ENCODE peak calls at places on chromosome 12, in five cellular contexts. F is WTC11, X is sigmoid colon, D is fibroblast of mammary gland, O is nephron progenitor cell. R is an unnamed sample.

GRCh38 chr12:29275834-29276233 is 105.1 kb downstream of the ERGIC2 start:
- DNase-seq in X (no peak), F (no peak), O (no peak), D (no peak), R (no peak)

GRCh38 chr12:131096681-131097181 is 143.0 kb downstream of the ADGRD1 start:
- DNase-seq in F (no peak), O (no peak), X (peak), D (no peak), R (no peak)

GRCh38 chr12:71938728-71939385 is at the start of gene TPH2:
- DNase-seq in D (peak), X (no peak), O (peak), F (peak), R (peak)

GRCh38 chr12:114032801-114033200 is 66.7 kb upstream of the RBM19 start:
- DNase-seq in F (no peak), D (no peak), X (no peak), O (no peak), R (no peak)

GRCh38 chr12:109880049-109880931 is at the start of gene GLTP:
- DNase-seq in O (peak), F (peak), X (peak), D (peak), R (peak)

GRCh38 chr12:44817687-44818086 is 58.4 kb downstream of the NELL2 start:
- DNase-seq in O (no peak), X (no peak), D (no peak), F (no peak), R (no peak)

GRCh38 chr12:91893476-91893875 is 252.2 kb downstream of the BTG1 start:
- DNase-seq in F (no peak), X (no peak), O (no peak), D (no peak), R (no peak)

GRCh38 chr12:14689144-14689543 is 7.3 kb downstream of the GUCY2C start:
- DNase-seq in O (no peak), X (no peak), D (no peak), F (no peak), R (no peak)

GRCh38 chr12:2732290-2732689 is 62.5 kb upstream of the FKBP4 start:
- DNase-seq in O (no peak), D (no peak), F (no peak), X (no peak), R (no peak)

GRCh38 chr12:24488906-24489619 is 459.8 kb downstream of the BCAT1 start:
- DNase-seq in D (no peak), O (no peak), F (no peak), X (no peak), R (no peak)

GRCh38 chr12:123984903-123985302 is 11.9 kb downstream of the ZNF664 start:
- DNase-seq in D (no peak), X (no peak), O (no peak), F (no peak), R (no peak)

GRCh38 chr12:31362115-31362758 is 36.3 kb upstream of the SINHCAF start:
- DNase-seq in X (no peak), D (no peak), O (no peak), F (peak), R (no peak)

GRCh38 chr12:19764408-19764807 is 325.1 kb downstream of the AEBP2 start:
- DNase-seq in F (no peak), D (peak), X (no peak), O (no peak), R (no peak)

GRCh38 chr12:39435531-39435930 is 7.4 kb downstream of the KIF21A start:
- DNase-seq in X (no peak), O (no peak), D (no peak), F (no peak), R (no peak)

GRCh38 chr12:89889051-89889450 is 180.4 kb upstream of the ATP2B1 start:
- DNase-seq in F (no peak), O (no peak), X (no peak), D (peak), R (no peak)

GRCh38 chr12:870378-870777 is 79.1 kb downstream of the RAD52 start:
- DNase-seq in D (no peak), F (no peak), O (no peak), X (no peak), R (no peak)

GRCh38 chr12:51395283-51396230 is 4.4 kb upstream of the GALNT6 start:
- DNase-seq in D (no peak), F (no peak), O (no peak), X (no peak), R (no peak)

GRCh38 chr12:61397668-61398067 is 862.5 kb upstream of the USP15 start:
- DNase-seq in F (no peak), D (no peak), O (no peak), X (no peak), R (no peak)

GRCh38 chr12:64701283-64701682 is 57.9 kb downstream of the GNS start:
- DNase-seq in O (no peak), F (no peak), D (no peak), X (no peak), R (no peak)

GRCh38 chr12:19230299-19230866 is 100.8 kb downstream of the PLEKHA5 start:
- DNase-seq in O (no peak), F (no peak), X (no peak), D (no peak), R (no peak)

GRCh38 chr12:52171950-52172512 is 19.8 kb downstream of the KRT80 start:
- DNase-seq in X (no peak), D (peak), O (peak), F (peak), R (peak)

GRCh38 chr12:27709212-27709931 is 1.3 kb upstream of the MRPS35 start:
- DNase-seq in O (no peak), X (no peak), D (no peak), F (no peak), R (no peak)

GRCh38 chr12:98084950-98085349 is 430.4 kb upstream of the TMPO start:
- DNase-seq in F (no peak), O (no peak), X (no peak), D (no peak), R (no peak)

GRCh38 chr12:63041601-63042000 is 106.7 kb upstream of the PPM1H start:
- DNase-seq in O (no peak), D (no peak), F (no peak), X (no peak), R (no peak)

GRCh38 chr12:105256011-105256410 is 20.0 kb upstream of the APPL2 start:
- DNase-seq in O (no peak), F (no peak), X (no peak), D (no peak), R (no peak)

GRCh38 chr12:112393328-112393727 is 11.1 kb upstream of the HECTD4 start:
- DNase-seq in X (no peak), O (no peak), D (no peak), F (no peak), R (no peak)

GRCh38 chr12:12405882-12406281 is 49.0 kb downstream of the BORCS5 start:
- DNase-seq in O (no peak), D (no peak), F (no peak), X (no peak), R (no peak)

GRCh38 chr12:74646831-74647230 is 109.2 kb downstream of the ATXN7L3B start:
- DNase-seq in D (no peak), X (no peak), F (no peak), O (no peak), R (no peak)

GRCh38 chr12:119363037-119363436 is 28.5 kb downstream of the CCDC60 start:
- DNase-seq in O (no peak), X (no peak), D (no peak), F (no peak), R (no peak)

GRCh38 chr12:8038659-8039114 is 6.2 kb downstream of the FOXJ2 start:
- DNase-seq in X (peak), F (peak), O (peak), D (peak), R (no peak)

GRCh38 chr12:104534162-104534856 is 77.6 kb downstream of the CHST11 start:
- DNase-seq in X (no peak), F (no peak), D (no peak), O (no peak), R (no peak)

GRCh38 chr12:74535536-74535935 is 2.1 kb upstream of the ATXN7L3B start:
- DNase-seq in O (no peak), X (no peak), F (no peak), D (no peak), R (no peak)

GRCh38 chr12:17151917-17152316 is 546.0 kb upstream of the LMO3 start:
- DNase-seq in X (no peak), D (no peak), F (no peak), O (no peak), R (no peak)

GRCh38 chr12:126343352-126343751 is 1278.1 kb downstream of the AACS start:
- DNase-seq in O (no peak), X (no peak), F (no peak), D (no peak), R (no peak)

GRCh38 chr12:126349383-126349782 is 1284.1 kb downstream of the AACS start:
- DNase-seq in F (no peak), D (no peak), X (no peak), O (no peak), R (no peak)

GRCh38 chr12:126342866-126343265 is 1277.6 kb downstream of the AACS start:
- DNase-seq in O (no peak), X (no peak), D (no peak), F (no peak), R (no peak)

GRCh38 chr12:126346087-126346486 is 1280.9 kb downstream of the AACS start:
- DNase-seq in X (no peak), F (no peak), D (no peak), O (no peak), R (no peak)

DNA sequence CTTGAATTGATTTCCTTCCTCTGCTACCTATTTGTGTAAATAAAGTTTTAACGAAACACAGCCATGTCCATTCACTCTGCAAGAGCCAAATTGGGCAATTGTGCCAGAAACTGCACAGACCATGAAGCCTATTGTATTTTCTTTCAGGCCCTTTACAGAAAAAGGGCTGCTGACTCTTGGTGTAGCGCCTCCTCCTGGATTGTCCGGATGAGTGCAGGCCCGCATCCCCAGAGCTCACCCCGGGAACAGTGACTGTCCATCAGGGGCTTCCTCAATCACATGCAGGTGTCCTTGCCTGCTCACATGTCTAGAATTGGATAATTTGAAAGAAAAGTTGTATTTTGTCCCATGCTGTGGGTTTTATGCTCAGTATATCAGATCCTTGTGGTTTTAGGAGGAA is 1282.2 kb downstream of the AACS start:
- DNase-seq in F (no peak), X (no peak), D (no peak), O (no peak), R (no peak)
- TF ChIP-seq CTCF in F (no peak), X (no peak), D (no peak), O (peak), R (peak)

DNA sequence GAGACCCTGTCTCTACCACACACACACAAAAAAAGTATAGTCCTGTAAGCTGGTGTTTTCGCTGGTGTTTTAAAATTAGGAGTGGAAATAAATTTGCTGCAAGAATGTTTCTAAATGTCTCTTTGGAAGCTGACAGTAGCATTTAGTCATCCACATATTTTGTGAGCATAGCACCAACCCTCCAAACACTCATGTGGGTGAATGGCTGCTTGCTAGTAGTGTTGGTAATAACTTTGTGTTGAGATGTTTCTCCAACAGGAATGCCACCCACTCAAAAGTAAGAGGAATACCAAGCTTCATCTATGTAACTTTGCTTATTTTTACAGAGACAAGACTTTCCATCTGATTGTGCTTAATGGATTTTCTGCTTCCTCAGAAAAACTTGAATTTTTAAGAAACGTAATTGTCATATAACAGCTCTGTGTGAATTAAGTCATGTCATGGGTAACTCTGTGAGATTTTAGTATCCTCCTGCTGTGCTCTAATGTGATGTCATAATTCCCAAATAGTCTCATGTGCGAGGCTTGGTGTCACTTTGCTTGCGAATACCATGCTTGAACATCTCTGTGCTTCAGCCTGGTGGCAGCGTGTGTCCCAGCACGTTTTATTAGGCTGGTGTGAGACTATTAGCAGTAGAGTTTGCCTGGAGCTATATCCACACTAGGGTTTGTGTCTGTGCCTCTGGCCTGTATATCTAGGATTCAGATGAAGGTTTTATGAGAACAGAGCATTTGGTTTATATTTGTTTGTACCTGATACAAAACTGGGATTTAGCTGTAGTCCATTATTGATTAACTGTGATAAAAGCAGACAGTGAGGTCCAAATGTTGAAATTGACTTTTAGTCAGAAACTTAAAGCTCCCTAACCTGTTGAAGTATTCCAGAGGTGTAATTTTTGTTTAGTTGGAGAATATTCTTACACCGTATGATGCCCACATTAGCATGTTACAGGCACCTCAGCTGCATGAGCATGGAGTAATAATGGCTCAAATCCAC is 80.5 kb downstream of the FBXW8 start:
- DNase-seq in D (peak), F (no peak), X (no peak), O (no peak), R (no peak)
- TF ChIP-seq CTCF in D (no peak), F (no peak), X (no peak), O (no peak), R (no peak)

GRCh38 chr12:132560831-132561783 is 49.3 kb downstream of the LRCOL1 start:
- DNase-seq in O (peak), X (no peak), F (peak), D (peak), R (peak)
- TF ChIP-seq CTCF in O (peak), X (no peak), F (peak), D (peak), R (peak)

DNA sequence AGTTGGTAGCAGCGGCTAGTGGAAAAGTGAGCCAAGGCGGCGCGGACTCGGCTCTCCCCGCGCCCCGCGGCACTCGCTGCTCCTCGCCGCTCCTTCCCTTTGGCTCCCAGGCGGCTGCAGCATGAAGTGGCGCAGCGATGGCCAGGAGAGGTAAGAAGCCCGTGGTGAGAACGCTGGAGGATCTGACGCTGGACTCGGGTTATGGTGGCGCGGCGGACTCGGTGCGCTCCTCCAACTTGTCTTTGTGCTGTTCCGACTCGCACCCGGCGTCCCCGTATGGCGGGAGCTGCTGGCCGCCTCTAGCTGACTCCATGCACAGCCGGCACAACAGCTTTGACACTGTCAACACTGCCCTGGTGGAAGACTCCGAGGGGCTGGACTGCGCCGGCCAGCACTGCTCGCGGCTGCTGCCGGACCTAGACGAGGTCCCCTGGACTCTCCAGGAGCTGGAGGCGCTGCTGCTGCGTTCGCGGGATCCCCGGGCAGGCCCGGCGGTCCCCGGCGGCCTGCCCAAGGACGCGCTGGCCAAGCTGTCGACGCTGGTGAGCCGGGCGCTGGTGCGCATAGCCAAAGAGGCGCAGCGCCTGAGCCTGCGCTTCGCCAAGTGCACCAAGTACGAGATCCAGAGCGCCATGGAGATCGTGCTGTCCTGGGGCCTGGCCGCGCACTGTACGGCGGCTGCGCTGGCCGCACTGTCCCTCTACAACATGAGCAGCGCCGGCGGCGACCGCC is 225.6 kb upstream of the CRY1 start:
- DNase-seq in F (peak), X (no peak), D (peak), O (peak), R (peak)
- TF ChIP-seq CTCF in F (no peak), X (no peak), D (no peak), O (no peak), R (no peak)

GRCh38 chr12:53965251-53966069 is 7.5 kb upstream of the HOXC11 start:
- DNase-seq in O (peak), X (no peak), F (peak), D (no peak), R (no peak)

GRCh38 chr12:53966070-53966384 is 6.9 kb upstream of the HOXC11 start:
- DNase-seq in X (no peak), O (no peak), F (peak), D (no peak), R (no peak)

GRCh38 chr12:53966385-53967133 is 6.4 kb upstream of the HOXC11 start:
- DNase-seq in X (no peak), D (no peak), O (no peak), F (no peak), R (no peak)

GRCh38 chr12:53968214-53969127 is 4.5 kb upstream of the HOXC11 start:
- DNase-seq in D (no peak), X (no peak), O (no peak), F (no peak), R (no peak)

DNA sequence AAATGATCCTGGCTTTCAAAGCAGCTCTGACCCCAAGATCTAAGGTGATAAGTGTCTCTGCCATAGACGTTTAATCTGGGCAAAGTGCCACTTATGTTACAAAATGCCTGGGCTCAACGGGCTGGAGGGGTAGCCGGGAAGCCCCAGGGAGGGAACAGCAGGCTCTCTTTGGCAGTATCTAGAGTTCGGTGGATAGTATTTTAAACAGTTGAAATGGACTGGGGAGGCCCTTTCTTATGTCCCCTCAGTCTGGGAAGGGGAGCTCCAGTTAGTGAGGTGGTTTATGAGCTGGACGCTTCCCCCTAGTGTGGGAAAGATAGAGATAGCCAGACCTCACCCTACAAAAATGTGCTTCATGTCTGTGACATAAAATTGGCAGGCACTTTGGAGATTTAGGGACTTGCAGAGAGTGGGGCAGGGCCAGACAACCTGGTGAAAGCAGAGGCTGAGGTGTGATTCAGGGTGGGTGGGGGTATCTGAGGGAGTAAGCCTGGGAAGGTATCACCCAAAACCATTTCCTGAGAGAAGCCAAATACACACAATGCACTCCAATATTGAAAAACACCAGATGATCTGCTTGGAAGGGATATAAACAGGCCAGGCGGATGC is 5.4 kb upstream of the HOXC11 start:
- DNase-seq in D (no peak), O (no peak), X (no peak), F (no peak), R (no peak)
- TF ChIP-seq CTCF in D (no peak), O (no peak), X (no peak), F (no peak), R (no peak)

GRCh38 chr12:30301291-30301690 is 394.4 kb downstream of the IPO8 start:
- DNase-seq in X (no peak), F (no peak), D (no peak), O (no peak), R (no peak)

GRCh38 chr12:30308010-30308717 is 387.5 kb downstream of the IPO8 start:
- DNase-seq in D (no peak), O (no peak), F (no peak), X (no peak), R (no peak)

GRCh38 chr12:30304528-30304927 is 391.1 kb downstream of the IPO8 start:
- DNase-seq in D (no peak), X (no peak), O (no peak), F (no peak), R (no peak)
- TF ChIP-seq CTCF in D (no peak), X (no peak), O (no peak), F (no peak), R (no peak)